ENCODE peak calls at places on chromosome 14, in six cellular contexts. S, A, O, F, M and W are unnamed samples.

GRCh38 chr14:22039938-22040780 is 366.5 kb upstream of the OR4E1 start:
- DNase-seq in S (no peak), A (no peak), O (peak; percentile 55), F (no peak), M (peak; percentile 18), W (peak; percentile 61)

GRCh38 chr14:80456200-80456599 is 244.9 kb upstream of the DIO2 start:
- DNase-seq in S (peak; percentile 79), A (no peak), O (no peak), F (no peak), M (no peak), W (no peak)

GRCh38 chr14:99603471-99603933 is 505 bp downstream of the CCDC85C start:
- DNase-seq in S (peak; percentile 49), A (no peak), O (peak; percentile 58), F (no peak), M (peak; percentile 69), W (peak; percentile 65)

GRCh38 chr14:53011053-53011462 is 60.2 kb upstream of the FERMT2 start:
- DNase-seq in S (peak; percentile 99), A (peak; percentile 7), O (no peak), F (peak; percentile 31), M (peak; percentile 66), W (no peak)

GRCh38 chr14:52922656-52923055 is 28.2 kb downstream of the FERMT2 start:
- DNase-seq in S (peak; percentile 69), A (no peak), O (no peak), F (no peak), M (no peak), W (no peak)

GRCh38 chr14:91048256-91048655 is 12.2 kb downstream of the RPS6KA5 start:
- DNase-seq in S (no peak), A (no peak), O (no peak), F (no peak), M (no peak), W (no peak)

GRCh38 chr14:36973806-36974442 is 198.5 kb downstream of the SLC25A21 start:
- DNase-seq in S (peak; percentile 83), A (no peak), O (no peak), F (no peak), M (peak; percentile 82), W (no peak)

GRCh38 chr14:71143391-71144290 is 236.4 kb downstream of the PCNX1 start:
- DNase-seq in S (peak; percentile 80), A (no peak), O (peak; percentile 24), F (no peak), M (peak; percentile 18), W (peak; percentile 55)

GRCh38 chr14:72597834-72598233 is 296.1 kb downstream of the DPF3 start:
- DNase-seq in S (no peak), A (no peak), O (no peak), F (no peak), M (no peak), W (no peak)

GRCh38 chr14:65169351-65169750 is 67.0 kb upstream of the MAX start:
- DNase-seq in S (peak; percentile 89), A (peak; percentile 25), O (no peak), F (no peak), M (no peak), W (no peak)

GRCh38 chr14:50344116-50344775 is 32.1 kb downstream of the DMAC2L start:
- DNase-seq in S (peak; percentile 63), A (no peak), O (no peak), F (no peak), M (no peak), W (no peak)

GRCh38 chr14:68650403-68650994 is 142.4 kb downstream of the ZFP36L1 start:
- DNase-seq in S (no peak), A (no peak), O (no peak), F (peak; percentile 3), M (no peak), W (no peak)

GRCh38 chr14:88559852-88560251 is 3.0 kb upstream of the ZC3H14 start:
- DNase-seq in S (peak; percentile 72), A (no peak), O (no peak), F (no peak), M (peak; percentile 74), W (no peak)

GRCh38 chr14:77861201-77861600 is 61.3 kb downstream of the ADCK1 start:
- DNase-seq in S (no peak), A (no peak), O (no peak), F (no peak), M (no peak), W (no peak)

GRCh38 chr14:55336691-55337090 is 65.5 kb downstream of the FBXO34 start:
- DNase-seq in S (no peak), A (no peak), O (no peak), F (no peak), M (no peak), W (no peak)

GRCh38 chr14:41490323-41490722 is 116.4 kb upstream of the LRFN5 start:
- DNase-seq in S (no peak), A (no peak), O (no peak), F (no peak), M (no peak), W (no peak)

GRCh38 chr14:92638266-92638665 is 110.2 kb downstream of the LGMN start:
- DNase-seq in S (no peak), A (no peak), O (no peak), F (no peak), M (no peak), W (no peak)

GRCh38 chr14:69532561-69533335 is 41.9 kb downstream of the CCDC177 start:
- DNase-seq in S (no peak), A (no peak), O (no peak), F (peak; percentile 71), M (no peak), W (no peak)

GRCh38 chr14:95256011-95256775 is 63.5 kb downstream of the CLMN start:
- DNase-seq in S (no peak), A (no peak), O (no peak), F (no peak), M (no peak), W (no peak)

GRCh38 chr14:95252219-95252618 is 67.5 kb downstream of the CLMN start:
- DNase-seq in S (no peak), A (no peak), O (no peak), F (no peak), M (no peak), W (no peak)

GRCh38 chr14:105452963-105453362 is 21.7 kb upstream of the CRIP2 start:
- DNase-seq in S (no peak), A (no peak), O (no peak), F (no peak), M (no peak), W (no peak)

GRCh38 chr14:100547633-100548294 is 39.5 kb downstream of the BEGAIN start:
- DNase-seq in S (peak; percentile 21), A (no peak), O (no peak), F (peak; percentile 88), M (no peak), W (peak; percentile 84)

GRCh38 chr14:69077841-69078240 is 75.1 kb downstream of the DCAF5 start:
- DNase-seq in S (peak; percentile 92), A (no peak), O (no peak), F (no peak), M (peak; percentile 77), W (no peak)

GRCh38 chr14:49363926-49364751 is 222.0 kb downstream of the RPS29 start:
- DNase-seq in S (no peak), A (no peak), O (no peak), F (no peak), M (no peak), W (no peak)

GRCh38 chr14:74476107-74476506 is 17.0 kb downstream of the NPC2 start:
- DNase-seq in S (no peak), A (no peak), O (no peak), F (no peak), M (no peak), W (no peak)
- H3K27ac ChIP-seq in S (no peak overlapping the region), A (peak overlapping the region; percentile 63), O (no peak overlapping the region), F (no peak overlapping the region), M (no peak overlapping the region), W (no peak overlapping the region)

GRCh38 chr14:84807673-84808072 is 722.3 kb upstream of the FLRT2 start:
- DNase-seq in S (no peak), A (no peak), O (no peak), F (no peak), M (no peak), W (no peak)
- H3K27ac ChIP-seq in S (no peak overlapping the region), A (no peak overlapping the region), O (no peak overlapping the region), F (no peak overlapping the region), M (no peak overlapping the region), W (no peak overlapping the region)

DNA sequence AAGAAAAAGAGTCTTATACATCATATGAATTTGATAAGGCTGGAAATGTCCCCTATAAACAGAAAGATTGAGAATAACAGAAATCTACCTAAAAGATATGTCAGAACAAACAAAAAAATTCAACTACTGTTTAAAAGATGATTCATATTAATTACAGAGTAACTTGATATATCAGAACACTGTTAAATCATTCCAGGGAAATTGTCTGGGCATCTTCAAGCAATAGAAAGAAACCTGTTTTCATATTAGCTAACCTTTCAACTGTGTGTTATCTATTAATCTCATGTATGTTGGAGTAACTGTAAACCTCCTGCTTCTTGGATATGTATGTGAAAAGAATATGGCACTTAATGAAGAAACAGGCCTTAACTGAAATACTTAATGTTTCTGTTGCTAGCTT is 96.7 kb downstream of the NUBPL start:
- DNase-seq in S (no peak), A (no peak), O (no peak), F (no peak), M (no peak), W (no peak)
- H3K27ac ChIP-seq in S (no peak overlapping the region), A (no peak overlapping the region), O (no peak overlapping the region), F (no peak overlapping the region), M (no peak overlapping the region), W (no peak overlapping the region)

DNA sequence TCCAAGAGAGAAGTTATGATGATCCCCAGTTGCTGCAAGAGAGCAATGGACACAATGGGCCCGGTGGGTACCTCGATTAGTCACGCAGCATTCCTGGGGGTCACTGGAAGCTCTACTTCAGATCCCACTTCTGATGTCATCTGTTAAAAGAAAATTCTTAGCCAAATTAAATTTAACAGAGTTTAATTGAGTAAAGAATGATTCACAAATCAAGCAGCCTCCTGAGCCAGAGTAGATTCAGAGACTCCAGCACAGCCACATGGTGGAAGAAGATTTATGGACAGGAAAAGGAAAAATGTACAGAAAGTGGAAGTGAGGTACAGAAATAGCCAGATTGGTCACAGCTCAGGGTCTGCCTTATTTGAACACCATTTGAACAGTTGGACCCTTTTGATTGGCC is 107.5 kb downstream of the SPTSSA start:
- DNase-seq in S (no peak), A (no peak), O (no peak), F (no peak), M (no peak), W (no peak)
- H3K27ac ChIP-seq in S (no peak overlapping the region), A (no peak overlapping the region), O (no peak overlapping the region), F (no peak overlapping the region), M (no peak overlapping the region), W (no peak overlapping the region)

GRCh38 chr14:61651355-61651754 is 44.0 kb upstream of the HIF1A start:
- DNase-seq in S (no peak), A (no peak), O (no peak), F (no peak), M (no peak), W (no peak)
- H3K27ac ChIP-seq in S (no peak overlapping the region), A (no peak overlapping the region), O (no peak overlapping the region), F (no peak overlapping the region), M (no peak overlapping the region), W (no peak overlapping the region)